ENCODE peak calls at places on chromosomes 3 and 15, in eight cellular contexts. M is hypothalamus, T is HTR-8/SVneo, G is posterior cingulate gyrus, N is right lobe of liver, P is tibial artery, S is GM19239, E is DMS53. O is an unnamed sample.

GRCh38 chr3:116443096-116443793 is 2.0 kb downstream of the LSAMP start:
- DNase-seq in M (no peak), T (no peak), G (no peak), N (no peak), P (no peak), S (no peak), E (peak), O (no peak)

GRCh38 chr3:175342196-175342595 is 483.1 kb downstream of the NAALADL2 start:
- DNase-seq in M (no peak), T (no peak), G (no peak), N (no peak), P (no peak), S (no peak), E (no peak), O (no peak)

GRCh38 chr15:98067339-98067738 is 106.8 kb downstream of the ARRDC4 start:
- DNase-seq in M (no peak), T (peak), G (no peak), N (no peak), P (no peak), S (no peak), E (no peak), O (no peak)

GRCh38 chr15:22810735-22811338 is 24.4 kb downstream of the NIPA1 start:
- DNase-seq in M (no peak), T (no peak), G (no peak), N (no peak), P (no peak), S (no peak), E (no peak), O (no peak)

GRCh38 chr15:43516801-43517353 is 531 bp upstream of the MAP1A start:
- DNase-seq in M (no peak), T (no peak), G (no peak), N (no peak), P (no peak), S (no peak), E (no peak), O (no peak)

GRCh38 chr3:50473768-50474167 is 29.7 kb downstream of the CACNA2D2 start:
- DNase-seq in M (no peak), T (no peak), G (peak), N (no peak), P (no peak), S (no peak), E (no peak), O (no peak)

GRCh38 chr3:173001622-173002021 is 139.4 kb downstream of the SPATA16 start:
- DNase-seq in M (no peak), T (no peak), G (no peak), N (no peak), P (no peak), S (no peak), E (no peak), O (no peak)

GRCh38 chr3:42179110-42179725 is 86.8 kb downstream of the CCK start:
- DNase-seq in M (no peak), T (peak), G (no peak), N (no peak), P (no peak), S (no peak), E (peak), O (peak)

GRCh38 chr15:68440136-68440535 is 8.2 kb upstream of the ITGA11 start:
- DNase-seq in M (no peak), T (no peak), G (no peak), N (no peak), P (no peak), S (no peak), E (no peak), O (no peak)

GRCh38 chr3:143436231-143436930 is 316.8 kb downstream of the CHST2 start:
- DNase-seq in M (no peak), T (no peak), G (no peak), N (no peak), P (no peak), S (no peak), E (no peak), O (no peak)

GRCh38 chr3:129840707-129841360 is 52.7 kb downstream of the TMCC1 start:
- DNase-seq in M (no peak), T (no peak), G (no peak), N (no peak), P (no peak), S (no peak), E (no peak), O (no peak)

GRCh38 chr3:127680146-127680661 is 7.5 kb downstream of the ABTB1 start:
- DNase-seq in M (no peak), T (no peak), G (peak), N (peak), P (peak), S (no peak), E (no peak), O (no peak)

GRCh38 chr3:186049001-186049400 is 59.9 kb downstream of the ETV5 start:
- DNase-seq in M (no peak), T (no peak), G (no peak), N (no peak), P (no peak), S (no peak), E (no peak), O (no peak)

GRCh38 chr15:77774350-77774749 is 141.6 kb upstream of the LINGO1 start:
- DNase-seq in M (no peak), T (no peak), G (no peak), N (no peak), P (no peak), S (no peak), E (no peak), O (no peak)

GRCh38 chr3:100029052-100029451 is 85.2 kb downstream of the FILIP1L start:
- DNase-seq in M (no peak), T (no peak), G (no peak), N (no peak), P (no peak), S (no peak), E (no peak), O (no peak)

GRCh38 chr3:94049267-94049666 is 13.4 kb downstream of the DHFR2 start:
- DNase-seq in M (no peak), T (no peak), G (no peak), N (no peak), P (no peak), S (no peak), E (no peak), O (no peak)

GRCh38 chr3:148232409-148232808 is 465.3 kb upstream of the AGTR1 start:
- DNase-seq in M (no peak), T (no peak), G (no peak), N (no peak), P (no peak), S (no peak), E (no peak), O (no peak)